ENCODE peak calls at places on chromosomes 6 and 20, in nine cellular contexts. F is GM23248; I is uterus; C is A549; K is mesendoderm; B is SJSA1; U is stomach; E is CD4-positive, alpha-beta memory T cell; M is tibial artery. W is an unnamed sample. For H3K4me1, the result is how much of the 10 kb centered on the place peaks cover.

GRCh38 chr20:58137651-58138265 is 90.7 kb downstream of the ANKRD60 start:
- DNase-seq in F (no peak), I (no peak), C (no peak), K (no peak), B (peak), U (no peak), E (no peak), M (peak), W (no peak)

GRCh38 chr20:37229300-37229699 is 32.3 kb downstream of the GHRH start:
- DNase-seq in F (no peak), I (no peak), C (no peak), K (no peak), B (no peak), U (no peak), E (no peak), M (no peak), W (no peak)

GRCh38 chr6:4518506-4518905 is 257.7 kb upstream of the CDYL start:
- DNase-seq in F (peak), I (no peak), C (peak), K (no peak), B (no peak), U (no peak), E (no peak), M (no peak), W (no peak)

GRCh38 chr20:17971571-17972013 is 2.8 kb downstream of the MGME1 start:
- DNase-seq in F (peak), I (no peak), C (no peak), K (peak), B (no peak), U (no peak), E (no peak), M (no peak), W (no peak)

GRCh38 chr6:55869731-55870130 is 5.7 kb downstream of the BMP5 start:
- DNase-seq in F (no peak), I (no peak), C (no peak), K (no peak), B (no peak), U (no peak), E (no peak), M (no peak), W (no peak)

GRCh38 chr6:11926594-11927407 is 85.3 kb upstream of the HIVEP1 start:
- DNase-seq in F (no peak), I (no peak), C (no peak), K (no peak), B (no peak), U (no peak), E (no peak), M (no peak), W (no peak)

GRCh38 chr20:46994341-46994740 is 99.7 kb downstream of the EYA2 start:
- DNase-seq in F (no peak), I (no peak), C (no peak), K (no peak), B (no peak), U (peak), E (peak), M (no peak), W (no peak)

GRCh38 chr6:122696079-122696478 is 83.4 kb upstream of the FABP7 start:
- DNase-seq in F (peak), I (no peak), C (no peak), K (peak), B (no peak), U (no peak), E (no peak), M (no peak), W (no peak)

GRCh38 chr20:52313335-52313963 is 121.9 kb upstream of the ZFP64 start:
- DNase-seq in F (peak), I (no peak), C (peak), K (peak), B (no peak), U (no peak), E (no peak), M (no peak), W (peak)

GRCh38 chr6:2221724-2222274 is 23.6 kb downstream of the GMDS start:
- DNase-seq in F (no peak), I (no peak), C (no peak), K (no peak), B (no peak), U (no peak), E (no peak), M (no peak), W (no peak)

GRCh38 chr6:81861281-81861680 is 108.8 kb upstream of the TENT5A start:
- DNase-seq in F (peak), I (no peak), C (no peak), K (no peak), B (no peak), U (no peak), E (no peak), M (no peak), W (no peak)

GRCh38 chr20:20549699-20550098 is 162.7 kb downstream of the RALGAPA2 start:
- DNase-seq in F (peak), I (no peak), C (peak), K (no peak), B (no peak), U (no peak), E (no peak), M (no peak), W (no peak)

GRCh38 chr6:75424610-75425548 is 68.7 kb downstream of the FILIP1 start:
- DNase-seq in F (peak), I (no peak), C (no peak), K (no peak), B (no peak), U (no peak), E (no peak), M (no peak), W (no peak)

GRCh38 chr20:21053002-21053762 is 53.0 kb downstream of the LINC00237 start:
- DNase-seq in F (no peak), I (no peak), C (no peak), K (peak), B (no peak), U (no peak), E (no peak), M (no peak), W (no peak)

GRCh38 chr6:101393291-101394251 is at the start of gene GRIK2:
- DNase-seq in F (peak), I (no peak), C (no peak), K (peak), B (peak), U (no peak), E (no peak), M (no peak), W (no peak)

GRCh38 chr6:151900897-151901485 is 93.5 kb downstream of the ESR1 start:
- DNase-seq in F (no peak), I (no peak), C (peak), K (no peak), B (no peak), U (no peak), E (no peak), M (no peak), W (no peak)

GRCh38 chr6:14694308-14694707 is 551.6 kb upstream of the JARID2 start:
- DNase-seq in F (no peak), I (no peak), C (no peak), K (no peak), B (no peak), U (no peak), E (no peak), M (no peak), W (no peak)

GRCh38 chr20:17888044-17888443 is 80.5 kb downstream of the SNX5 start:
- DNase-seq in F (peak), I (no peak), C (peak), K (no peak), B (no peak), U (no peak), E (no peak), M (no peak), W (no peak)

GRCh38 chr6:157323924-157324276 is 581 bp upstream of the TMEM242 start:
- DNase-seq in F (peak), I (peak), C (peak), K (peak), B (peak), U (peak), E (peak), M (peak), W (peak)

DNA sequence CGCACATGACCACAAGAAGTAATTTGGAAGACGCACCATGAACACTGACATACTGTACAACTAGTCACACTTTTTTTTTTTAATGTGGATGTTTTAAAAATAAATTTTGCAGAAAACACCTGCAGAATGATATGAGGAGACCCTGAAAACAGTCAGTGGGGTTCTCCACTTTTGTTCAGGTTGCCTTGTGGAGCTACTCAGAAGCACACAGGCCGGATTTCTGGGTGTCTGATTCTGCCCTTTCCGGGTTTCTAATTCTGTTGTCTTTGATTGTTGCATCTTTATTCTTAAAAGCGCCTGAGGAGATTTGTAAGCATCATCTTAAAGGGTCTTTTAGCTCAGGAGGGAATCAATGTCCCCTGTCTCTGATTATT is 74.5 kb downstream of the SSR1 start:
- DNase-seq in F (no peak), I (no peak), C (no peak), K (no peak), B (no peak), U (no peak), E (no peak), M (no peak), W (no peak)
- H3K4me1 ChIP-seq in F (under half), I (under half), C (under half), K (under half), B (under half), U (half or more), E (under half), M (under half), W (under half)

DNA sequence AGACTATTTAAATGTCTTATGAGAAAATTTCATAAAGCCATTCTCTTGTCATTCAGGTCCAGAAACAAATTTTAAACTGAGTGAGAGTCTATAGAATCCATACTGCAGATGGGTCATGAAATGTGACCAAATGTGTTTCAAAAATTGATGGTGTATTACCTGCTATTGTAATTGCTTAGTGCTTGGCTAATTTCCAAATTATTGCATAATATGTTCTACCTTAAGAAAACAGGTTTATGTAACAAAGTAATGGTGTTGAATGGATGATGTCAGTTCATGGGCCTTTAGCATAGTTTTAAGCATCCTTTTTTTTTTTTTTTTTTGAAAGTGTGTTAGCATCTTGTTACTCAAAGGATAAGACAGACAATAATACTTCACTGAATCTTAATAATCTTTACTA is 5.0 kb downstream of the MARCKS start:
- DNase-seq in F (no peak), I (no peak), C (no peak), K (no peak), B (no peak), U (no peak), E (no peak), M (no peak), W (no peak)
- H3K4me3 ChIP-seq in F (peak), I (no peak), C (no peak), K (no peak), B (no peak), U (no peak), E (no peak), M (no peak), W (no peak)

GRCh38 chr20:31670371-31671228 is 32.9 kb downstream of the COX4I2 start:
- DNase-seq in F (no peak), I (peak), C (no peak), K (peak), B (peak), U (peak), E (no peak), M (peak), W (peak)
- H3K4me1 ChIP-seq in F (under half), I (under half), C (half or more), K (under half), B (half or more), U (half or more), E (half or more), M (half or more), W (half or more)

GRCh38 chr20:45358282-45359068 is 4.5 kb upstream of the SYS1 start:
- DNase-seq in F (peak), I (peak), C (no peak), K (no peak), B (peak), U (peak), E (no peak), M (peak), W (peak)
- H3K4me3 ChIP-seq in F (peak), I (no peak), C (no peak), K (no peak), B (no peak), U (no peak), E (no peak), M (peak), W (no peak)

GRCh38 chr6:148747145-148747492 is 289 bp downstream of the UST start:
- DNase-seq in F (peak), I (peak), C (no peak), K (no peak), B (peak), U (peak), E (no peak), M (peak), W (peak)

GRCh38 chr6:148749678-148750077 is 2.8 kb downstream of the UST start:
- DNase-seq in F (no peak), I (no peak), C (no peak), K (no peak), B (no peak), U (no peak), E (no peak), M (no peak), W (no peak)

GRCh38 chr6:148746363-148747144 is at the start of gene UST:
- DNase-seq in F (peak), I (peak), C (peak), K (peak), B (peak), U (peak), E (peak), M (peak), W (peak)

GRCh38 chr6:148745926-148746325 is 904 bp upstream of the UST start:
- DNase-seq in F (peak), I (no peak), C (no peak), K (no peak), B (no peak), U (no peak), E (no peak), M (no peak), W (no peak)

DNA sequence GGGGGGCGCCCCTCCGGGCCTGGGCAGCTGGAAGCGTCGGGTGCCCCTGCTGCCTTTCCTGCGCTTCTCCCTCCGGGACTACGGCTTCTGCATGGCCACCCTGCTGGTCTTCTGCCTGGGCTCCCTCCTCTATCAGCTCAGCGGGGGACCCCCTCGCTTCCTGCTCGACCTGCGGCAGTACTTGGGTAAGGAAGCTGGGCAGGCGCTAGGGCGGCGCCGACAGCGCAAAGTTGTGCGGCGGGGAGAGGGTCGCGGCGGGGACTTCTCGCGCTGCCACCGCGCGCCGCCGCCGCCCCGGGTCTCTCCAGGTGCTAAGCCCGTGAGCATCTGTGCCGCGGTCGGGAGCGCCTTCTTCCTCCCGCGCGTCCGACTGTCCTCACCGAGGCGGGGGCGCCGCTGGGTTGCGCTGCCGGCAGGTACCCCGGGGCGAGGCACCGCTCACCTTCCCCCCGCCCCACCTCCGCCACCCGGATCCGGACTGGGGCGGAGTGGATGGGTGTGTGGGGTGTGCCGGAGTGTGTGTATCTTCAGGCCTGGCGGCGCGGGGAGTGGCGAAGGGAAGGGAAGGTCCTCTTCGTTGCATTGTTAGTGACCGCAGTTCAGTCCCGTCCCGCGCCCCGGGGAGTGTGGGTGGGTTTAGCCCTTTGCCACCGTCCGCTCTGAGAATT is 797 bp downstream of the UST start:
- DNase-seq in F (peak), I (peak), C (peak), K (peak), B (peak), U (peak), E (peak), M (peak), W (peak)
- H3K4me1 ChIP-seq in F (under half), I (under half), C (under half), K (under half), B (under half), U (under half), E (under half), M (under half), W (under half)

DNA sequence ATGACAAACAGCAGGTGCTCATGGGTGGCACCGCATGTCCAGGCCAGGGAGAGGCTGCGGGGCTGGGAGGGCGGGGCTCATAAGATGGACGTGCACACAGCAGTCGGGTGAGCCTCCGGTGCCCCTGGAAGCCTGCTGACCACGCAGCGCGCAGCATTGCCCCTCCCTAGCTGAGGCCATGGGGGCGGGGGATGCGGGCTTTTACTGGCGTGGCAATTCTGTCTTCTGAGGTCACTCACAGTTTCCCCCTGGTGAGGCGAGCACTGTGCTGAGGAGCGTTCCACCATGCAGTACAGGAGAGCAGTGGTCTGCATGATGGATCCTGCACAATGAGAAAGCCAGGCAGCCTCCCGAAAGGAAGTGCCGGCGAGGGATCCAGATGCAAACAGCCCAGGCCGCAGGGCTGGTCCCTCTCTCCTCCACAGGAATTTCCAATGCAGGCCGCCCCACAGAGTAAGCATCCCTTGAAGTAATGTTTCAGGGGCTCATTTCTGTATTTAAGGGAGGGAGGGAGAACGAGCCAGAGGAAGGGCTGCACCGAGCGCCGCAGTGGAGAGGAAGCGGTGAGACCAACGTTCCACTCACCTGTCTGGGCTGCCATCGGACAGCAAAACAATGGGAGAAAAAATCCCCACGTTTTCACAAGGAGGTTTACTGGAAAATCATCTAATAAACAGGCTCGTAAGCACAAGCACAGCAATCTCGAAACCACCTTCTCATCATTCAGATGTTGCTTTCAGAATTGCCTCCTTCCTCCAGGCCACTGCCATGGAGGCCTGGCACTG is 56.0 kb downstream of the IRF4 start:
- DNase-seq in F (no peak), I (no peak), C (no peak), K (no peak), B (no peak), U (no peak), E (peak), M (peak), W (no peak)
- H3K4me3 ChIP-seq in F (no peak), I (no peak), C (no peak), K (no peak), B (no peak), U (peak), E (peak), M (no peak), W (no peak)